ENCODE peak calls at places on chromosomes 7 and 10, in five cellular contexts. R, I, S, N and F are unnamed samples.

GRCh38 chr7:7706556-7706955 is 11.9 kb downstream of the RPA3 start:
- DNase-seq in R (no peak), I (no peak), S (no peak), N (no peak), F (no peak)

GRCh38 chr7:114086491-114086905 is 167.7 kb upstream of the PPP1R3A start:
- DNase-seq in R (no peak), I (peak; percentile 71), S (peak; percentile 45), N (no peak), F (no peak)

GRCh38 chr10:95346715-95347401 is 56.1 kb upstream of the PDLIM1 start:
- DNase-seq in R (no peak), I (no peak), S (peak; percentile 29), N (no peak), F (no peak)

GRCh38 chr10:19651549-19651948 is 164.7 kb upstream of the PLXDC2 start:
- DNase-seq in R (no peak), I (no peak), S (no peak), N (peak; percentile 90), F (no peak)

GRCh38 chr7:42020067-42020466 is 216.9 kb downstream of the GLI3 start:
- DNase-seq in R (no peak), I (no peak), S (no peak), N (no peak), F (no peak)

GRCh38 chr7:66269978-66270377 is 64.8 kb downstream of the TPST1 start:
- DNase-seq in R (no peak), I (no peak), S (no peak), N (no peak), F (no peak)

GRCh38 chr7:5699951-5700384 is 81.5 kb downstream of the RNF216 start:
- DNase-seq in R (no peak), I (no peak), S (no peak), N (no peak), F (peak; percentile 51)

GRCh38 chr10:118818621-118819221 is 64.0 kb upstream of the CACUL1 start:
- DNase-seq in R (no peak), I (no peak), S (no peak), N (no peak), F (peak; percentile 18)

GRCh38 chr7:49433794-49434193 is 339.6 kb upstream of the VWC2 start:
- DNase-seq in R (no peak), I (no peak), S (no peak), N (no peak), F (no peak)

GRCh38 chr7:73869011-73869785 is 8.2 kb downstream of the TMEM270 start:
- DNase-seq in R (no peak), I (no peak), S (no peak), N (no peak), F (no peak)

GRCh38 chr7:117873056-117873932 is at the start of gene CTTNBP2:
- DNase-seq in R (no peak), I (peak; percentile 58), S (peak; percentile 43), N (no peak), F (no peak)

GRCh38 chr10:71835671-71836593 is 15.1 kb downstream of the PSAP start:
- DNase-seq in R (no peak), I (peak; percentile 70), S (no peak), N (peak; percentile 83), F (peak; percentile 97)

GRCh38 chr10:32995751-32996150 is 37.7 kb upstream of the ITGB1 start:
- DNase-seq in R (no peak), I (no peak), S (no peak), N (no peak), F (no peak)

GRCh38 chr7:2225336-2225735 is 7.4 kb downstream of the MAD1L1 start:
- DNase-seq in R (no peak), I (no peak), S (peak; percentile 46), N (no peak), F (no peak)

GRCh38 chr7:111796671-111797070 is 234.4 kb upstream of the IMMP2L start:
- DNase-seq in R (no peak), I (no peak), S (no peak), N (no peak), F (no peak)

GRCh38 chr10:91621483-91622113 is 11.3 kb downstream of the PPP1R3C start:
- DNase-seq in R (no peak), I (no peak), S (no peak), N (no peak), F (no peak)

GRCh38 chr7:46754135-46754730 is 827.7 kb downstream of the TNS3 start:
- DNase-seq in R (no peak), I (no peak), S (no peak), N (peak; percentile 80), F (no peak)

GRCh38 chr7:5497158-5498103 is 73.8 kb upstream of the TNRC18 start:
- DNase-seq in R (no peak), I (no peak), S (no peak), N (no peak), F (no peak)

GRCh38 chr10:71784679-71785272 is 11.5 kb upstream of the VSIR start:
- DNase-seq in R (no peak), I (peak; percentile 30), S (no peak), N (no peak), F (no peak)

GRCh38 chr10:76922666-76923065 is 714.9 kb downstream of the KCNMA1 start:
- DNase-seq in R (no peak), I (no peak), S (no peak), N (no peak), F (no peak)

GRCh38 chr10:24951201-24952145 is 933 bp downstream of the PRTFDC1 start:
- DNase-seq in R (no peak), I (no peak), S (peak; percentile 20), N (peak; percentile 23), F (peak; percentile 83)

GRCh38 chr7:6284461-6285360 is 12.3 kb upstream of the CYTH3 start:
- DNase-seq in R (no peak), I (no peak), S (peak; percentile 68), N (no peak), F (no peak)

GRCh38 chr10:94192974-94193373 is 169.8 kb downstream of the NOC3L start:
- DNase-seq in R (no peak), I (no peak), S (no peak), N (no peak), F (no peak)

GRCh38 chr7:15747187-15748111 is 61.0 kb upstream of the MEOX2 start:
- DNase-seq in R (no peak), I (no peak), S (no peak), N (no peak), F (peak; percentile 19)

GRCh38 chr10:79052311-79053080 is 16.3 kb upstream of the ZMIZ1 start:
- DNase-seq in R (no peak), I (peak; percentile 49), S (no peak), N (no peak), F (no peak)

GRCh38 chr7:3246133-3246532 is 54.9 kb upstream of the SDK1 start:
- DNase-seq in R (no peak), I (no peak), S (no peak), N (no peak), F (no peak)

GRCh38 chr10:26890956-26891355 is 30.2 kb upstream of the ABI1 start:
- DNase-seq in R (no peak), I (no peak), S (peak; percentile 54), N (peak; percentile 72), F (peak; percentile 41)

GRCh38 chr10:110208614-110209398 is 1.4 kb downstream of the MXI1 start:
- DNase-seq in R (no peak), I (peak; percentile 58), S (no peak), N (peak; percentile 45), F (no peak)

GRCh38 chr7:255721-256361 is 34.1 kb upstream of the FOXL3 start:
- DNase-seq in R (no peak), I (peak; percentile 41), S (no peak), N (no peak), F (no peak)

GRCh38 chr10:201328-201771 is 66.1 kb downstream of the ZMYND11 start:
- DNase-seq in R (no peak), I (no peak), S (no peak), N (peak; percentile 25), F (no peak)

GRCh38 chr10:101897633-101898032 is 54.0 kb upstream of the KCNIP2 start:
- DNase-seq in R (peak; percentile 21), I (no peak), S (no peak), N (peak; percentile 25), F (no peak)